ENCODE peak calls at places on chromosomes 16 and 17, in seven cellular contexts. I is fibroblast of lung, T is HFF-Myc, C is mucosa of descending colon, F is lower lobe of right lung, M is GM10248, Q is heart right ventricle. K is an unnamed sample.

GRCh38 chr16:71895679-71896385 is 501 bp downstream of the IST1 start:
- DNase-seq in I (peak), T (no peak), C (peak), F (peak), M (peak), Q (peak), K (no peak)

GRCh38 chr17:58315281-58315711 is 13.3 kb downstream of the TSPOAP1 start:
- DNase-seq in I (no peak), T (no peak), C (no peak), F (no peak), M (no peak), Q (no peak), K (no peak)

GRCh38 chr16:15857779-15858560 is 1.1 kb upstream of the MYH11 start:
- DNase-seq in I (peak), T (no peak), C (peak), F (no peak), M (peak), Q (peak), K (no peak)

GRCh38 chr16:75219838-75220237 is 1.1 kb downstream of the CTRB1 start:
- DNase-seq in I (no peak), T (no peak), C (no peak), F (no peak), M (no peak), Q (no peak), K (no peak)

GRCh38 chr17:56754523-56755208 is 79.1 kb downstream of the C17orf67 start:
- DNase-seq in I (peak), T (no peak), C (no peak), F (no peak), M (no peak), Q (no peak), K (no peak)

GRCh38 chr17:81537343-81537855 is 9.2 kb downstream of the FSCN2 start:
- DNase-seq in I (no peak), T (no peak), C (peak), F (no peak), M (peak), Q (no peak), K (no peak)

GRCh38 chr17:1871743-1872142 is 41.9 kb downstream of the RPA1 start:
- DNase-seq in I (no peak), T (no peak), C (no peak), F (no peak), M (no peak), Q (no peak), K (no peak)

GRCh38 chr16:56558024-56558747 is 6.7 kb upstream of the MT4 start:
- DNase-seq in I (peak), T (no peak), C (no peak), F (no peak), M (no peak), Q (no peak), K (no peak)

GRCh38 chr17:12813680-12814079 is 24.4 kb downstream of the ARHGAP44 start:
- DNase-seq in I (no peak), T (no peak), C (no peak), F (no peak), M (no peak), Q (no peak), K (no peak)

GRCh38 chr17:15087946-15088345 is 177.2 kb downstream of the PMP22 start:
- DNase-seq in I (no peak), T (no peak), C (no peak), F (no peak), M (no peak), Q (peak), K (no peak)

GRCh38 chr16:2156025-2156848 is 655 bp downstream of the TRAF7 start:
- DNase-seq in I (peak), T (no peak), C (peak), F (peak), M (no peak), Q (no peak), K (no peak)

GRCh38 chr17:79797492-79798295 is 817 bp upstream of the CBX8 start:
- DNase-seq in I (no peak), T (no peak), C (no peak), F (no peak), M (no peak), Q (peak), K (no peak)

GRCh38 chr17:62670202-62670821 is 42.8 kb downstream of the MRC2 start:
- DNase-seq in I (no peak), T (no peak), C (no peak), F (peak), M (no peak), Q (no peak), K (no peak)

GRCh38 chr17:55238197-55238930 is 26.4 kb upstream of the HLF start:
- DNase-seq in I (peak), T (peak), C (peak), F (peak), M (peak), Q (peak), K (peak)

GRCh38 chr17:82216301-82217119 is 3.9 kb upstream of the CCDC57 start:
- DNase-seq in I (peak), T (peak), C (peak), F (peak), M (peak), Q (peak), K (peak)

GRCh38 chr17:29116652-29117439 is 63.4 kb downstream of the MYO18A start:
- DNase-seq in I (peak), T (no peak), C (peak), F (peak), M (peak), Q (peak), K (no peak)

GRCh38 chr16:82657239-82657638 is 30.5 kb downstream of the CDH13 start:
- DNase-seq in I (peak), T (no peak), C (no peak), F (no peak), M (no peak), Q (no peak), K (no peak)

GRCh38 chr17:1089915-1090314 is 89.9 kb downstream of the ABR start:
- DNase-seq in I (no peak), T (no peak), C (no peak), F (peak), M (no peak), Q (no peak), K (no peak)

GRCh38 chr16:27179500-27180072 is 23.7 kb upstream of the KDM8 start:
- DNase-seq in I (peak), T (no peak), C (peak), F (peak), M (peak), Q (peak), K (no peak)

GRCh38 chr16:16159662-16160061 is 63.6 kb downstream of the ABCC6 start:
- DNase-seq in I (no peak), T (no peak), C (no peak), F (no peak), M (no peak), Q (no peak), K (no peak)

GRCh38 chr17:72510454-72511016 is 389.7 kb downstream of the SOX9 start:
- DNase-seq in I (peak), T (no peak), C (no peak), F (no peak), M (no peak), Q (no peak), K (no peak)

GRCh38 chr17:60598001-60598736 is 1.8 kb upstream of the PPM1D start:
- DNase-seq in I (no peak), T (no peak), C (no peak), F (no peak), M (no peak), Q (no peak), K (no peak)

GRCh38 chr17:79905832-79906231 is 66.6 kb upstream of the CBX4 start:
- DNase-seq in I (no peak), T (no peak), C (no peak), F (no peak), M (no peak), Q (no peak), K (peak)

GRCh38 chr17:45895304-45895968 is 1.1 kb downstream of the MAPT start:
- DNase-seq in I (peak), T (no peak), C (no peak), F (no peak), M (no peak), Q (no peak), K (no peak)
- TF ChIP-seq CTCF in I (no peak), T (no peak), C (no peak), F (no peak), M (peak), Q (no peak), K (peak)

DNA sequence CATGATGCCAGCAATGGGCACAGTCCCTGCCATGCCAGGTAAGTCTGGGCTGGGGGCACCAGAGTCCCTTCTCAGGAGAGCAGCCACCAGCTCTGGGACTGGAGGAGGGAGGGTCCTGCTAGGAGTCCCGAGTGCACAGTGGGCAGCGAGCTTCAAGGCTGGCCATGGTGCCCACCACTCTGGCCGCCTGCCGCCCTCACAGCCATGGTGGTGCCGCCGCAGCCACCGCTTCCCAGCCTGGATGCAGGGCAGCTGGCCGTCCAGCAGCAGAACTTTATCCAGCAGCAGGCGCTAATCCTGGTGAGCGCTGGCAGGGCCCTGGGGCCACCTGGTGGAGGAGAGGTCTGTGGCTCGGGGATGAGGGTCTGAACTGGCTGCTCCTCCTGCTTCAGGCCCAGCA is 17.9 kb upstream of the SMIM5 start:
- DNase-seq in I (no peak), T (no peak), C (no peak), F (no peak), M (no peak), Q (no peak), K (no peak)
- TF ChIP-seq CTCF in I (no peak), T (no peak), C (no peak), F (no peak), M (no peak), Q (no peak), K (no peak)

GRCh38 chr16:25124503-25124902 is 13.0 kb downstream of the LCMT1 start:
- DNase-seq in I (no peak), T (no peak), C (no peak), F (no peak), M (no peak), Q (no peak), K (no peak)

GRCh38 chr16:25121824-25122600 is 10.5 kb downstream of the LCMT1 start:
- DNase-seq in I (no peak), T (no peak), C (no peak), F (no peak), M (no peak), Q (no peak), K (no peak)

GRCh38 chr16:25126820-25127232 is 15.3 kb downstream of the LCMT1 start:
- DNase-seq in I (peak), T (peak), C (peak), F (no peak), M (no peak), Q (no peak), K (no peak)
- TF ChIP-seq CTCF in I (peak), T (peak), C (peak), F (peak), M (peak), Q (no peak), K (peak)

GRCh38 chr16:78227855-78228254 is 128.4 kb downstream of the WWOX start:
- DNase-seq in I (no peak), T (no peak), C (no peak), F (no peak), M (no peak), Q (no peak), K (no peak)
- TF ChIP-seq CTCF in I (peak), T (no peak), C (no peak), F (no peak), M (no peak), Q (peak), K (peak)

GRCh38 chr16:720990-721764 is at the start of gene ANTKMT:
- DNase-seq in I (peak), T (no peak), C (peak), F (peak), M (peak), Q (peak), K (no peak)
- TF ChIP-seq CTCF in I (no peak), T (no peak), C (no peak), F (peak), M (no peak), Q (no peak), K (peak)

DNA sequence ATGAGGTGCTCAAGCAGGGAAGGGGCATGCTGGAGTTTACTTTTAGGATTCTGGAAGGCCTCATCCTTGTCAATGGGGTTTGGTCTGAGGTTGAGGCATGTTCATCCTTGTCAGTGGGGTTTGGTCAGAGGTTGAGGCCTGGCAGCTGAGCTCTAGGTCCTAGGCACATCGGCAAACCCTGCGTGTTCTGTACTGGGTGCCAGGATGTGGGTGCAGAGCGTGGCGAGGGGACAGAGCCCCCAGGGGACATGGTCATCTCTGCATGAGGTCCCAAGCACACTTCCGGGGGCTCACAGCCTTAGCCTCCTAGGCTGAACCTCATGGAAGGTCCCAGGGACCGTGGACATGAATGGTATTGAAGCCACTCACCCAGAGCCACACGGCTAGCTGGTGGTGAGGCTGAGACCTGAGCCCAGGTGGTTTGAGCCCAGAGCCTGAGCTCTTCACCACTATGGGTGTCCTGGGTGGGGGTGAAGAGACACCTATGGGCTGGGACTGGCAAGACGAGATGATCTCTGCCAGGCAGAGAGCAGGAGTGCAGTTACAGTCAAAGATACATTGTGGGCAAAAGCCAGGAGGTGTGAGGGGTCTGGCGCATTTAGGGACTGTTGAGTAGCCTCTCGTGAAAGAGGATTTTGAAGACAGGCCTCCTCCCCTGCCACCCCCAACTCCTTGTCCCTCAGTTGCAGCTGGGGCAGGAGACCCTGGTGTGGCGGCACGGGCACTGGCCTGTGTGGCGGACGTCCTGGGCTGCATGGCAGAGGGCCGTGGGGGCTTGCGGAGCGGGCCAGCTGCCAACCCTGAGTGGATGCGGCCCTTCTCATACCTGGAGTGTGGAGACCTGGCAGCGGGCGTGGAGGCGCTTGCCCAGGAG is 19.3 kb downstream of the FCSK start:
- DNase-seq in I (no peak), T (no peak), C (no peak), F (no peak), M (no peak), Q (no peak), K (no peak)
- TF ChIP-seq CTCF in I (no peak), T (no peak), C (no peak), F (no peak), M (peak), Q (no peak), K (no peak)

GRCh38 chr17:5500804-5501391 is 14.5 kb downstream of the MIS12 start:
- DNase-seq in I (peak), T (no peak), C (peak), F (peak), M (peak), Q (peak), K (peak)
- TF ChIP-seq CTCF in I (no peak), T (no peak), C (no peak), F (no peak), M (no peak), Q (no peak), K (no peak)

DNA sequence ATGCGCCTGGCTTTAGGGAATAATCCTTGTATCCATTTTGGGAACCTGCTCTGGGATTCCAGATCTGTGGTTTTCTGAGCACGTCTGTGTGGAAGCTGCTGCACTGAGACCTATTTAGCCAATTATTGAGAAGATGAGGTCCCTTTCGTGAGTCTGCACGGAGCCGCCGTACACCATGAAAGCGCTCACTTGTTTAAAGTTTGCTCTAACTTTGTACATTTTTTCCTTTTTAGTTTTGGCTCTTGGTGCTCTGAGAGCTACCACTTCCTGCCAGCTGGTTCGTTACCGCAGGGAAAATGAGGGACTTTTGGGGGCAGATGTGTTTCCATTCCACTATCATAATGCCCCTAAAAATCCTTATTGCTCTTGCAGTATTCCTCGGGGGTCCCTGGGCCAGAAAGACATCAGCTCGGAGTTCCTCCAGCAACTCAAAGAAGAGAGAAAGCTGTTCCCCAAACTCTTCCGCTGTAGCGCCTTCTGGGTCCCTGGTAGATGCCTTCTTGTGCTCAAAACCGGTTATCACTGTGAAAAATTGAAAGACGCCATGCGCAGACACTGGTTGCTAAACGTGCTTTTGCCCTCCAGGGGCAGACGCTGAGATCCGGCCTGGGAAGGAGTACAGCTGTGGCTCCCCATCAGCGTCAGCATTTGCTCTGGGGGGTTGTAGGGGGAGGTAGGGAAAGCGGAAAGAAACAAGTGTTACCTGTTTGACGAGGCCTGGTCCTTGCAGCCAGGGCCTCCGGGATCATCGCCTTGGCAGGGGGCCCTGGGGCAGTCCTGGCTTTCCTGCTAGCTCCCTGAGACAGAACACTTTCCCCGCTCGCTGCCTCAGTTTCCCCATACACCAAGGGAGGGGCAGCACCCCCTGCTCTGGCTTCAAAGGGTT is 238.1 kb downstream of the MRTFB start:
- DNase-seq in I (peak), T (no peak), C (no peak), F (no peak), M (peak), Q (no peak), K (no peak)
- TF ChIP-seq CTCF in I (peak), T (peak), C (no peak), F (no peak), M (no peak), Q (no peak), K (peak)

DNA sequence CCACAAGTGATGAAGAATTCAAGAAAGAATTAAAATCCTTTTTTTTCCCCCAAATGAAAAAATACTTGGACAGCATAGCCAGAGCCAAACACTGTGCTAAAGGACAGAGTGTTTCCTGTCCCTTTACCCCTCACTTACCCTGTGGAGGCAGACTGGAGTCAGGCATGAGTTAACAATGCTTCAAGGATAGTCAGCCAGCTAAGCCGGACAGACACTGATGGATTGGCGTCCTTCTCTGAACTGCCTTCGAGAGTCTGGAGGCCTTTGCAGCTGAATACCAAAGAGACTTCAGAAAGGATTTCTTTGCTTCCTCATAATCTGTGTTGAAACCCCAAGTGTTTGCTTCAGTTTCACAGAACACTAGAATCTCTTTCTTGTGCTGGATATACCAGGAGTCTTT is 4.5 kb downstream of the METTL9 start:
- DNase-seq in I (peak), T (no peak), C (no peak), F (no peak), M (no peak), Q (no peak), K (no peak)
- TF ChIP-seq CTCF in I (no peak), T (no peak), C (no peak), F (no peak), M (no peak), Q (no peak), K (no peak)

GRCh38 chr17:49459401-49459984 is 35.6 kb upstream of the NGFR start:
- DNase-seq in I (no peak), T (no peak), C (no peak), F (no peak), M (no peak), Q (no peak), K (no peak)
- TF ChIP-seq CTCF in I (no peak), T (no peak), C (no peak), F (no peak), M (no peak), Q (no peak), K (no peak)

K was measured in chondrocyte.